ENCODE peak calls at places on chromosomes 13 and 19, in five cellular contexts. B is H1, I is WTC11, J is K562, W is GM12878. Q is an unnamed sample.

GRCh38 chr13:25247345-25247744 is 39.9 kb downstream of the MTMR6 start:
- DNase-seq in I (no peak), B (no peak), W (no peak), J (no peak), Q (no peak)

GRCh38 chr13:98541701-98542203 is 35.2 kb downstream of the STK24 start:
- DNase-seq in B (no peak), I (no peak), W (no peak), J (no peak), Q (no peak)

GRCh38 chr19:49469828-49470614 is 4.0 kb upstream of the FLT3LG start:
- DNase-seq in I (no peak), J (peak; percentile 29), B (no peak), W (peak; percentile 84), Q (no peak)

GRCh38 chr13:66835040-66835628 is 395.0 kb downstream of the PCDH9 start:
- DNase-seq in B (no peak), J (peak; percentile 46), W (no peak), I (peak; percentile 11), Q (peak; percentile 24)

GRCh38 chr13:48494874-48495273 is 38.0 kb downstream of the RCBTB2 start:
- DNase-seq in J (no peak), I (no peak), B (no peak), W (no peak), Q (no peak)

GRCh38 chr13:112065521-112065866 is 1.5 kb upstream of the SOX1 start:
- DNase-seq in J (no peak), B (no peak), I (no peak), W (no peak), Q (no peak)

GRCh38 chr13:21872795-21873194 is 201.9 kb downstream of the FGF9 start:
- DNase-seq in I (no peak), W (no peak), J (no peak), B (no peak), Q (no peak)

GRCh38 chr13:93775027-93775426 is 548.4 kb downstream of the GPC6 start:
- DNase-seq in I (no peak), W (no peak), B (no peak), J (no peak), Q (no peak)

GRCh38 chr13:61110804-61111203 is 304.8 kb downstream of the PCDH20 start:
- DNase-seq in J (no peak), I (no peak), B (no peak), W (no peak), Q (no peak)

GRCh38 chr13:100646030-100646673 is 28.4 kb downstream of the TMTC4 start:
- DNase-seq in I (peak; percentile 55), J (peak; percentile 7), B (no peak), W (no peak), Q (peak; percentile 28)

GRCh38 chr19:46999878-47000277 is 19.8 kb upstream of the NPAS1 start:
- DNase-seq in J (no peak), I (no peak), B (no peak), W (no peak), Q (no peak)

GRCh38 chr13:33132644-33133440 is 116.6 kb downstream of the KL start:
- DNase-seq in B (no peak), W (no peak), J (no peak), I (no peak), Q (no peak)

GRCh38 chr13:99140831-99141230 is 59.8 kb upstream of the UBAC2 start:
- DNase-seq in I (no peak), B (no peak), J (no peak), W (no peak), Q (no peak)

GRCh38 chr19:1069009-1069779 is 2.2 kb downstream of the ARHGAP45 start:
- DNase-seq in I (no peak), B (no peak), W (no peak), J (no peak), Q (no peak)

GRCh38 chr13:110132178-110132975 is 174.6 kb downstream of the COL4A1 start:
- DNase-seq in B (no peak), W (no peak), I (no peak), J (no peak), Q (no peak)

GRCh38 chr19:2469102-2469914 is 6.6 kb upstream of the GADD45B start:
- DNase-seq in J (no peak), I (no peak), B (no peak), W (no peak), Q (no peak)

GRCh38 chr13:63044617-63045016 is 1629.0 kb upstream of the PCDH20 start:
- DNase-seq in W (no peak), J (no peak), B (no peak), I (no peak), Q (no peak)

GRCh38 chr13:48939728-48940127 is 36.0 kb upstream of the FNDC3A start:
- DNase-seq in B (no peak), I (no peak), J (no peak), W (no peak), Q (no peak)

GRCh38 chr19:18427752-18428131 is 8.5 kb downstream of the SSBP4 start:
- DNase-seq in I (no peak), J (no peak), B (no peak), W (no peak), Q (no peak)

GRCh38 chr13:101152184-101152583 is 264.1 kb downstream of the NALCN start:
- DNase-seq in I (no peak), W (no peak), J (no peak), B (no peak), Q (no peak)

GRCh38 chr13:111270126-111270525 is 50.3 kb upstream of the TEX29 start:
- DNase-seq in I (no peak), B (no peak), W (no peak), J (no peak), Q (no peak)

GRCh38 chr13:30652746-30653145 is 35.0 kb downstream of the USPL1 start:
- DNase-seq in I (no peak), B (no peak), W (no peak), J (no peak), Q (no peak)

GRCh38 chr19:38389101-38389925 is 816 bp downstream of the SPRED3 start:
- DNase-seq in I (peak; percentile 59), J (no peak), W (no peak), B (no peak), Q (no peak)

GRCh38 chr13:75481176-75482069 is 546 bp downstream of the TBC1D4 start:
- DNase-seq in J (peak; percentile 12), I (peak; percentile 54), W (no peak), B (no peak), Q (no peak)

GRCh38 chr19:15935167-15935702 is 906 bp upstream of the CYP4F11 start:
- DNase-seq in I (no peak), J (no peak), B (no peak), W (no peak), Q (peak; percentile 39)

GRCh38 chr13:93238711-93239110 is 12.1 kb downstream of the GPC6 start:
- DNase-seq in W (no peak), B (no peak), I (no peak), J (no peak), Q (no peak)

DNA sequence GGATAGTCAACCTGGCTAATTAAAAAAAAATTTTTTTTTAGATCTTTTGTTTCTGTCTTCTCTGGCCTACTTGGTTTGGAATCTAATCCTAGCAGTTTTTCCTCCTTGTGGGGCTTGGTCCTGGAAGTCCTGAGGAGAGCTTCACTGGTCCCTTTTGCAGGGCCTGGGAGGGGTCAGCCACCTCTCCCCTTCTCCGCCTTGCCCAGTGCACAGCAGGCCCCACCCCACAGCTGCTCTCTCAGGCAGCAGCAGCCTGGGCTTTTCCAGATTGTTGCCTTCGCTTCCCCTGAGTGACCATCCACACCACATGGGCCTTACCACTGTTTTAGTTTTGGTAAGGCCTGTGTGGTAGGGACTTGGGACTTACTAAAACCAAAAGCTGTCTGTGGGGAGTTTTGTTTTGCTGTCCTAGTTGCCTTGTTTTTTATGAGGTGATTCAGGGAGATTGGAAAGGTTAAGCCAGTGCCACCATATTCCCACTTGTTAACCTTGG is 11.5 kb downstream of the MPHOSPH8 start:
- DNase-seq in B (no peak), W (no peak), J (no peak), I (no peak), Q (no peak)
- TF ChIP-seq ATF2 in B (no peak), W (no peak), J (no peak), I (no peak), Q (no peak)

GRCh38 chr13:53545340-53545941 is 516.8 kb downstream of the OLFM4 start:
- DNase-seq in J (no peak), B (peak; percentile 25), W (no peak), I (peak; percentile 48), Q (no peak)
- TF ChIP-seq ATF2 in J (no peak), B (no peak), W (no peak), I (no peak), Q (no peak)

DNA sequence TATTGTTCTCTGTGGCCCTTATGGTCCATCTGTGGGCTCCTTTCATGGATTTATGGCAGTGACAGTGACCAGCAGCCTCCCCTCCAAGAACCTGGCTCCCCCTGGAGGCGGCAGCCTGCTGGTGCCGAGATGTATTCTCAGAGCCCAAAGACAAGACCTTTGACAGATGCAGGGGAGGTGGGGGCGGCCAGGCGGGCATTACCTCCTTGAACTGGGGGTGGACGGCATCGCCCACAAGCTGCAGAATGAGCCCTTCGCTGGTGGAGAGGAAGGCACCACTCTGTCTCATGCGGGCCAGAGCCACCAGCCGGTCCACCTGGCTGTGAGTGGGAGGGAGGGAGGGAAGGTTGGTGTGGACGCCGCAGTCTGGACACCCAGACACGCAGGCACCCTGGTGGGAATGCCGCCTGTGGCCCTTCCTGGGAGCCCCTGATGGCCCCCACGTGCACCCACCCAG is 6.6 kb downstream of the ISOC2 start:
- DNase-seq in B (no peak), W (no peak), I (peak; percentile 83), J (peak; percentile 59), Q (peak; percentile 34)
- TF ChIP-seq ATF2 in B (no peak), W (no peak), I (no peak), J (no peak), Q (no peak)

GRCh38 chr13:85486663-85487062 is 312.6 kb downstream of the SLITRK6 start:
- DNase-seq in B (no peak), W (no peak), J (no peak), I (no peak), Q (no peak)
- TF ChIP-seq ATF2 in B (no peak), W (no peak), J (no peak), I (no peak), Q (no peak)

GRCh38 chr13:65036999-65037398 is 2193.1 kb downstream of the PCDH9 start:
- DNase-seq in W (no peak), B (no peak), I (no peak), J (no peak), Q (no peak)
- TF ChIP-seq ATF2 in W (no peak), B (no peak), I (no peak), J (no peak), Q (no peak)

DNA sequence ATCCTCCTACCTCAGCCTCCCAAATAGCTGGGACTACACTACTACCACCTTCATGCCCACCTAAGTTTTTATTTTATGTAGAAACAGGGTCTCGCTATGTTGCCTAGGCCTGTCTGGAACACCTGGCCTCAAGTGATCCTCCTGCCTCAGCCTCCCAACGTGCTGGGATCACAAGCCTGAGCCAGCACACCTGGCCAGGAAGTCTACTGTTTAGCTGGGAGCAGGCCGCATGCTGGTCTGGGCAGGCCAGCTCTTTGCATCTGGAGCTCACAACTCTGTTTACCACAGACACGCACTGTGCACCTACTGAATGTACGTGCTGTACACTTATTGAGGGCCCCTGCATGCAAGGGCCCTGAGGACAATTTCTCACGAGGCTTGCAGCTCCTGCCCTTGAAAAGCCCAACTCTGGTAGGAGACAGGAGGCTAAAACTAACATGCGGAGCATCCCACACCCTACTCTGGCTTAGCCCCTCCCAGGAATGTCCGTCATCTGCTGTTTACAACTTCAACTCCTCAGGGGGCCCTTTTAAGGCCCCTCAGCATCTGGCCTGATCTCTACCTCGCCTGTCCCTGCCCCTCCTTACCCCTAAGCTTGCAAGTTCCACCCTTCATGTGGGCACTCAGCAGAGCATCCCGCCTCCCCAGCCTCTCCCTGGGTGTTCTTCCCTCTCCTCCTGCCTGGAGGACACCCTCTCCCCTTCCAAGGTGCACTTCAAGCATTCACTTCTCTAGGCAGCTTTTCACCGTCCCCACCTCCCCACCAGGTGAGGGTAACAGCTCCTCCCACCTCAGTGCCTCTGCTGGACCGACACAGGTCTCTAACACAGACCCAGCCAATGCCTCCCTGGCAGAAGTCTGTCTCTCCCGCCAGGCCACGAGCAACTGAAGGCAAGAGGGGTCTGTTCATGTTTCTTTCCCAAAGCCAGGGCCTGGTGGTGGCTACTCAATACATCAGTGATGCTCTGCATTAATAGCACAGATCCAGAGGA is 114.2 kb upstream of the UQCRFS1 start:
- DNase-seq in J (no peak), I (no peak), W (no peak), B (no peak), Q (no peak)
- TF ChIP-seq ATF2 in J (no peak), I (no peak), W (no peak), B (no peak), Q (no peak)

Q was measured in HepG2.